ENCODE peak calls at places on chromosome 11, in six cellular contexts. T is activated T-cell treated with anti-CD3 and anti-CD28 coated beads for 1 hour, C is C1 segment of cervical spinal cord, U is NCI-H1105 treated with DMSO at 0.1 percent for 48 hours, Y is kidney tubule cell, L is posterior vena cava. B is an unnamed sample.

GRCh38 chr11:14973621-14974020 is 1.5 kb upstream of the CALCA start:
- DNase-seq in T (no peak), C (no peak), U (no peak), Y (no peak), L (peak), B (no peak)

GRCh38 chr11:118136341-118136740 is 16.3 kb downstream of the SCN4B start:
- DNase-seq in T (no peak), C (no peak), U (no peak), Y (no peak), L (peak), B (no peak)

GRCh38 chr11:119107538-119108150 is 500 bp downstream of the C2CD2L start:
- DNase-seq in T (no peak), C (no peak), U (no peak), Y (no peak), L (no peak), B (no peak)

GRCh38 chr11:114307524-114308203 is 11.5 kb downstream of the NNMT start:
- DNase-seq in T (no peak), C (no peak), U (no peak), Y (peak), L (peak), B (no peak)

GRCh38 chr11:109424893-109425292 is 2.9 kb downstream of the C11orf87 start:
- DNase-seq in T (no peak), C (no peak), U (no peak), Y (peak), L (no peak), B (no peak)

GRCh38 chr11:10784229-10785145 is 24.2 kb downstream of the EIF4G2 start:
- DNase-seq in T (no peak), C (no peak), U (peak), Y (no peak), L (no peak), B (peak)

GRCh38 chr11:111562692-111563389 is 22.3 kb downstream of the LAYN start:
- DNase-seq in T (no peak), C (no peak), U (no peak), Y (no peak), L (no peak), B (no peak)

GRCh38 chr11:113401718-113402117 is 14.1 kb downstream of the ANKK1 start:
- DNase-seq in T (no peak), C (peak), U (peak), Y (peak), L (no peak), B (peak)

GRCh38 chr11:75966546-75967287 is 151.7 kb downstream of the UVRAG start:
- DNase-seq in T (no peak), C (no peak), U (no peak), Y (peak), L (no peak), B (no peak)

GRCh38 chr11:65320386-65321075 is 5.9 kb downstream of the CDC42EP2 start:
- DNase-seq in T (no peak), C (no peak), U (no peak), Y (no peak), L (no peak), B (no peak)